ENCODE peak calls at places on chromosomes 2 and 18, in four cellular contexts. P, R, Q and W are unnamed samples. For H3K4me1 and H3K36me3, the result is how much of the 10 kb centered on the place peaks cover.

GRCh38 chr18:26865557-26865956 is at the start of gene AQP4:
- DNase-seq in P (peak), R (no peak), Q (no peak), W (peak)

GRCh38 chr18:72727038-72727690 is 140.6 kb downstream of the NETO1 start:
- DNase-seq in Q (no peak), P (no peak), R (no peak), W (no peak)

GRCh38 chr2:8403871-8404270 is 278.0 kb upstream of the ID2 start:
- DNase-seq in P (no peak), R (no peak), Q (peak), W (no peak)

GRCh38 chr2:71609441-71609840 is 156.1 kb downstream of the DYSF start:
- DNase-seq in R (no peak), P (no peak), Q (no peak), W (no peak)

GRCh38 chr2:102063948-102064678 is 72.4 kb downstream of the IL1R2 start:
- DNase-seq in R (peak), Q (peak), P (peak), W (peak)

GRCh38 chr2:31337860-31338259 is 76.7 kb downstream of the XDH start:
- DNase-seq in P (no peak), Q (no peak), R (no peak), W (no peak)

GRCh38 chr2:45370367-45370766 is 240.7 kb downstream of the SRBD1 start:
- DNase-seq in P (no peak), Q (no peak), R (no peak), W (no peak)

GRCh38 chr2:239337122-239337876 is 63.5 kb downstream of the HDAC4 start:
- DNase-seq in Q (no peak), R (no peak), P (no peak), W (no peak)

GRCh38 chr2:98040331-98040939 is 44.7 kb upstream of the TMEM131 start:
- DNase-seq in R (no peak), P (no peak), Q (no peak), W (no peak)

GRCh38 chr18:12408247-12408869 is 629 bp downstream of the PRELID3A start:
- DNase-seq in R (no peak), Q (no peak), P (no peak), W (no peak)

GRCh38 chr2:26757873-26758789 is 6.0 kb upstream of the SLC35F6 start:
- DNase-seq in R (no peak), Q (peak), P (no peak), W (no peak)

GRCh38 chr2:232658217-232658785 is 24.9 kb downstream of the EFHD1 start:
- DNase-seq in P (no peak), Q (no peak), R (no peak), W (no peak)

GRCh38 chr18:39939209-39939608 is 2015.8 kb upstream of the PIK3C3 start:
- DNase-seq in Q (no peak), P (no peak), R (no peak), W (no peak)

GRCh38 chr2:171712051-171712450 is 24.8 kb downstream of the DYNC1I2 start:
- DNase-seq in R (no peak), P (no peak), Q (no peak), W (no peak)

GRCh38 chr18:2897015-2897414 is 50.2 kb downstream of the EMILIN2 start:
- DNase-seq in P (no peak), R (no peak), Q (no peak), W (no peak)

GRCh38 chr2:178072383-178073301 is at the start of gene PDE11A:
- DNase-seq in R (peak), P (peak), Q (peak), W (peak)

GRCh38 chr2:118123561-118124232 is 35.4 kb downstream of the INSIG2 start:
- DNase-seq in Q (no peak), R (no peak), P (no peak), W (no peak)

GRCh38 chr2:157698430-157698829 is 69.8 kb upstream of the ACVR1C start:
- DNase-seq in Q (no peak), P (no peak), R (no peak), W (no peak)

GRCh38 chr2:9004338-9005204 is 1.1 kb upstream of the MBOAT2 start:
- DNase-seq in Q (no peak), P (no peak), R (no peak), W (no peak)

GRCh38 chr2:119112230-119112629 is 46.3 kb downstream of the C1QL2 start:
- DNase-seq in R (no peak), Q (peak), P (no peak), W (no peak)

GRCh38 chr2:9518163-9518562 is 37.5 kb downstream of the ADAM17 start:
- DNase-seq in R (no peak), P (no peak), Q (no peak), W (no peak)

GRCh38 chr2:197496695-197497094 is 2.9 kb downstream of the HSPD1 start:
- DNase-seq in Q (no peak), R (no peak), P (no peak), W (no peak)

GRCh38 chr2:58634653-58635347 is 393.7 kb upstream of the FANCL start:
- DNase-seq in Q (peak), P (no peak), R (no peak), W (no peak)

GRCh38 chr2:39380525-39381150 is 56.4 kb downstream of the MAP4K3 start:
- DNase-seq in R (no peak), P (no peak), Q (no peak), W (no peak)

GRCh38 chr18:10936211-10937053 is 212.9 kb downstream of the PIEZO2 start:
- DNase-seq in Q (no peak), P (no peak), R (no peak), W (no peak)

GRCh38 chr2:127701651-127702394 is 526 bp downstream of the SFT2D3 start:
- DNase-seq in P (peak), Q (peak), R (peak), W (peak)

GRCh38 chr2:145141981-145142380 is 622.1 kb upstream of the ZEB2 start:
- DNase-seq in Q (no peak), P (no peak), R (no peak), W (no peak)

GRCh38 chr2:148982282-148982681 is 56.2 kb upstream of the LYPD6B start:
- DNase-seq in R (no peak), Q (no peak), P (no peak), W (no peak)

GRCh38 chr2:207600211-207600610 is 25.0 kb downstream of the METTL21A start:
- DNase-seq in R (no peak), P (no peak), Q (no peak), W (no peak)

GRCh38 chr2:159612255-159612901 is 4.0 kb downstream of the BAZ2B start:
- DNase-seq in R (no peak), Q (no peak), P (no peak), W (no peak)
- H3K4me1 ChIP-seq in R (under half), Q (under half), P (under half), W (half or more)

DNA sequence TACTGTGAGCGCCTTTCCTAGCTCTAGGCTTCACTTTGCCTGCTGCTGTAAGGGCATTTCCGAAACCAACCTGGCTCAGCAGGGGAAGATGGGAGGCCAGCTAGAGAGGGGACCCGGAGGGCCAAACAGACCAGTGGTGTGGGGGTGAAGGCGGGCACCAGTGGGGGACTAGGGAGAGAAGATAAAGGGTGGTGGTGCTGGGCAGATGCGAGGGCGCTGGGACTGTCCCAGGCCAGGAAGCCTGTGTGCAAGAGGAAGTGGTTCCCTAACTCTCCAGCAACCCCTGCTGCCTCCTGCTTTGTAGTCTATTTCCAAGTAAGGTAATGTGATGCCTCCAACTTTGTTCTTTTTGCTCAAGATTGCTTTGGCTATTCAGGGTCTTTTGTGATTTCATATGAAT is 73.1 kb downstream of the DNAH7 start:
- DNase-seq in Q (no peak), R (no peak), P (no peak), W (no peak)
- H3K36me3 ChIP-seq in Q (under half), R (under half), P (under half), W (under half)

DNA sequence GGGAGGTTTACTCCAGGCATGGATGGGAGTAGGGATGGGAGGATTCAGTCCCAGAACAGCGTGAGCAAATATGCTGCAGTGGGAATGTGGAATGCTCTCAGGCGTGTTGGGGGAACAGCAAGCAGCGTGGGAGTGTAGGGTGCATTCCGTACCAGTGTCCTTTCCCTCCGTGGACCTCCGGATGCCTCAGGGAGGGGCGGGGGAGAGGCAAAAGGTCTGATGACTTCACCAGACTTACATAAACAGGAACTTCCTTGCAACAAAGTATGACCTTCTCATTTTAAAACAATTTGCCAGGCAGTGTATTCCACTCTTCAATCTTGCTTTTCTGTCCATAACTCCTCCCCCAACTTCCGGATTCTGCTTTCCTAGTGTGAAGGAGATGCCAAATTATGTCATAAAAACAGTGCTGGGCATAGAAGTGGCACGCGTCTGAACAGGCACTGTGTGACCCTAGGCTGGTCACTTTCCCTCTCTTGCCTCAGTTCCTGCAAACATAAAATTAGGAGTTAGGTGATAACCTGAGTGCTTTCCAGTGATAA is 36.9 kb downstream of the RPL37A start:
- DNase-seq in Q (peak), P (peak), R (no peak), W (peak)
- H3K4me3 ChIP-seq in Q (no peak), P (no peak), R (no peak), W (peak)

GRCh38 chr2:235011607-235011928 is 59.8 kb downstream of the SH3BP4 start:
- DNase-seq in Q (no peak), R (no peak), P (no peak), W (no peak)
- H3K4me1 ChIP-seq in Q (under half), R (under half), P (under half), W (under half)

GRCh38 chr18:13640266-13640860 is 86.0 kb downstream of the FAM210A start:
- DNase-seq in Q (no peak), P (no peak), R (no peak), W (no peak)

GRCh38 chr18:13635046-13635445 is 91.3 kb downstream of the FAM210A start:
- DNase-seq in Q (no peak), R (no peak), P (no peak), W (peak)

GRCh38 chr18:13641551-13642439 is 84.6 kb downstream of the FAM210A start:
- DNase-seq in Q (peak), P (no peak), R (no peak), W (peak)

GRCh38 chr18:13639196-13639595 is 87.2 kb downstream of the FAM210A start:
- DNase-seq in P (no peak), Q (no peak), R (no peak), W (peak)

DNA sequence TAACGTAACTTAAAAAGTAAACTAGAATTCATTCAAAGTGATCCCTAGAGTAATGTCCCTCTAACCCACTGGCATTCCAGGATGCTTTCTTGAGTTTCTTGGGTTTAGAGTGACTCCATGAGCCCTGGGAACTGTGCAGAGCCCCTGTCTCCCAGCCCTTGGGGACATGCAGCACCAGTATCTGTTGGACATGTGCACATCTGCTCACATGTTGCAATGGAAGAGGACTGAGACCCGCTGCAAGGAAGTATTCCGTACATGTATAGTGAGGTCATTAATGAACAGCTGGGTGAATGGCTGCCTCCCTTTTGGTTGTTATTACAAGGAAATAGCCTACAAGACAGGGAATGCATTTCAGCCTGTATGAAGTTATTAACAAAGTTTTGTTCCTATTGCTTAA is 87.7 kb downstream of the FAM210A start:
- DNase-seq in Q (no peak), P (no peak), R (no peak), W (no peak)
- H3K36me3 ChIP-seq in Q (under half), P (under half), R (under half), W (under half)